ENCODE peak calls at places on chromosomes 7 and 10, in ten cellular contexts. I is prostate gland, G is spleen, P is suprapubic skin, C is upper lobe of left lung, W is stomach, H is breast epithelium, F is endothelial cell of umbilical vein, N is transverse colon, M is GM12878. Y is an unnamed sample.

GRCh38 chr7:18995811-18996400 is 121.5 kb downstream of the TWIST1 start:
- DNase-seq in I (no peak), G (no peak), P (no peak), C (no peak), W (no peak), H (no peak), F (no peak), N (no peak), M (no peak), Y (no peak)

GRCh38 chr7:1397491-1398327 is 61.6 kb downstream of the MICALL2 start:
- DNase-seq in I (no peak), G (no peak), P (no peak), C (no peak), W (no peak), H (no peak), F (no peak), N (no peak), M (no peak), Y (no peak)

GRCh38 chr7:158074896-158075632 is 512.6 kb downstream of the PTPRN2 start:
- DNase-seq in I (no peak), G (peak; percentile 59), P (no peak), C (no peak), W (no peak), H (no peak), F (no peak), N (no peak), M (no peak), Y (no peak)

GRCh38 chr7:209846-210245 is 17.5 kb downstream of the FAM20C start:
- DNase-seq in I (no peak), G (no peak), P (no peak), C (peak; percentile 41), W (no peak), H (no peak), F (no peak), N (no peak), M (no peak), Y (no peak)

GRCh38 chr10:6053816-6054581 is 8.2 kb downstream of the IL2RA start:
- DNase-seq in I (no peak), G (peak; percentile 81), P (no peak), C (peak; percentile 55), W (peak; percentile 68), H (no peak), F (no peak), N (peak; percentile 52), M (no peak), Y (peak; percentile 71)

GRCh38 chr7:11427686-11428273 is 404.2 kb downstream of the THSD7A start:
- DNase-seq in I (peak; percentile 24), G (no peak), P (no peak), C (no peak), W (no peak), H (no peak), F (peak; percentile 86), N (no peak), M (no peak), Y (peak; percentile 27)

GRCh38 chr10:17923728-17924127 is 28.0 kb upstream of the SLC39A12 start:
- DNase-seq in I (peak; percentile 69), G (no peak), P (no peak), C (no peak), W (no peak), H (peak; percentile 60), F (no peak), N (peak; percentile 24), M (no peak), Y (no peak)

GRCh38 chr10:90988802-90989201 is 67.9 kb upstream of the ANKRD1 start:
- DNase-seq in I (no peak), G (no peak), P (no peak), C (no peak), W (no peak), H (no peak), F (no peak), N (no peak), M (no peak), Y (no peak)

GRCh38 chr10:46014683-46015405 is 15.6 kb downstream of the NCOA4 start:
- DNase-seq in I (no peak), G (no peak), P (no peak), C (no peak), W (no peak), H (no peak), F (no peak), N (no peak), M (no peak), Y (no peak)

GRCh38 chr10:128744092-128744491 is 617.9 kb upstream of the MKI67 start:
- DNase-seq in I (no peak), G (no peak), P (no peak), C (no peak), W (no peak), H (no peak), F (no peak), N (no peak), M (no peak), Y (no peak)

GRCh38 chr10:103667390-103667789 is 173.9 kb downstream of the NEURL1 start:
- DNase-seq in I (no peak), G (no peak), P (no peak), C (no peak), W (no peak), H (no peak), F (no peak), N (peak; percentile 26), M (no peak), Y (no peak)
- TF ChIP-seq POLR2AphosphoS5 in I (no peak), G (no peak), P (no peak), C (no peak), W (no peak), H (no peak), F (no peak), N (no peak), M (no peak), Y (no peak)

DNA sequence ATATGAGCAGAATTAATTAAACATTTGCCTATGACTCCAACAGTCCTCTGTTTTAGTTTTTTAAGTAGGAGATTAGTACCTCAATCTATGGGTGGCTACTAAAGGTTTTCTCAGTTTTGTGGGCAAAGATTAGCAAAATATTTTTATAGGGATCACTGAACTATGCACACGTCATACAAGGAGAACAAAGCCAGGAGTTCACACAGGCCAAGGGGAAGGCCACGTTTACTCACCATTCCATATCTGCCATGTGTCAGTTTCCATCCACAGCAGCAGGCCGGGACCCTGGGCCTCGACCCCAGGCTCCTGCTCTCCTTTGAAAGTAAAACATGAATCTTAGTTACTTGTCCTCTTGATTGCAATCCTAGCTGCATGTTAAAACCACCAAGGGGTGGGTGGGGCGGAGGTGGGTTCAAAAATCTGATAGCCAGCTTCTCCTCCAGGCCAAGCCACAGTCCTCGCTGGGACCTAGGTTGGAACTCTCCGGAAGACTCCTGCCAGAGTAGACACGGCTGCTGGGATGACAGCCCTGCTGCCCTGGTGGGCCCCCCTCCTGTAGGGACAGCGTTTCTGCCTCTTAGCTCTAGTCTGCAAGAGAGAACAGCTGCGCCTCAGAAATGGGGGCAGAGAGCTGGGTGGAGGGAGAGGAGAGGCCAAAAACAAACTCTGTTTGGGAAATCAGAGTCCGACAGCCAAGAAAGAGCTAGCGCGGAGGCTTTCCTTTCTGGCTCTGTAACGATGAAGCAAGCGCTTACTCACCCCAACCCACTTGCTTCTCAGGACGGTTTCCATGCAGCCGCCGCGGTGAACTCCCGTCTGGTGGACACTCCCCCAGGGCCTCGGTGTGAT is 35.6 kb downstream of the PITRM1 start:
- DNase-seq in I (no peak), G (peak; percentile 44), P (peak; percentile 81), C (no peak), W (no peak), H (no peak), F (no peak), N (peak; percentile 43), M (no peak), Y (no peak)
- TF ChIP-seq POLR2AphosphoS5 in I (no peak), G (no peak), P (no peak), C (no peak), W (peak; percentile 49), H (no peak), F (no peak), N (no peak), M (no peak), Y (no peak)

DNA sequence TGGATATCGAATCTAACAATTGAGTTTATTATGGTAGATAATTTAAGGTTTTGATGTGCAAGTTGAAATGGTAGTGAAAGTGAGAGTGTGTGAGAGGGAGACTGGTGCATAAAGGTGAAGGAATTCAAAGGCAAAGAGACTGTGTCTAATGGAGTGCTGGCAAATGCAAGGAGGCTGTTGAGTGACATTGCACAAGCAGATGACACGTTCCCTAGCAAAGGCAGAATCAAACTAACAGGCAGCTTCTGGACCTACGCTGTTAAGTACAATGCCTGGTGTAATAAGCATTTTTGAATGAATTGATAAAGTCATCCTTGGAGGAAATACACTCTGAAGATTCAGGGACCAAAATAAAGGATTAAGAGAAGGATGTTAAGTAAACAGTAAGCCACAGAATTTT is 11.7 kb upstream of the GPR141 start:
- DNase-seq in I (no peak), G (no peak), P (no peak), C (no peak), W (no peak), H (no peak), F (no peak), N (no peak), M (no peak), Y (no peak)
- TF ChIP-seq POLR2AphosphoS5 in I (no peak), G (no peak), P (no peak), C (no peak), W (no peak), H (no peak), F (no peak), N (no peak), M (no peak), Y (no peak)

GRCh38 chr10:104334965-104335650 is 3.2 kb downstream of the ITPRIP start:
- DNase-seq in I (no peak), G (peak; percentile 75), P (peak; percentile 61), C (peak; percentile 76), W (no peak), H (no peak), F (no peak), N (no peak), M (no peak), Y (no peak)

GRCh38 chr10:104337527-104337984 is 709 bp downstream of the ITPRIP start:
- DNase-seq in I (no peak), G (peak; percentile 89), P (no peak), C (peak; percentile 69), W (no peak), H (peak; percentile 24), F (peak; percentile 46), N (peak; percentile 63), M (no peak), Y (no peak)

GRCh38 chr10:104334561-104334960 is 3.7 kb downstream of the ITPRIP start:
- DNase-seq in I (no peak), G (peak; percentile 43), P (peak; percentile 48), C (peak; percentile 10), W (no peak), H (no peak), F (no peak), N (no peak), M (no peak), Y (no peak)

GRCh38 chr10:104337985-104338735 is at the start of gene ITPRIP:
- DNase-seq in I (peak; percentile 71), G (peak; percentile 93), P (no peak), C (peak; percentile 85), W (peak; percentile 77), H (peak; percentile 70), F (peak; percentile 93), N (peak; percentile 81), M (no peak), Y (peak; percentile 33)

DNA sequence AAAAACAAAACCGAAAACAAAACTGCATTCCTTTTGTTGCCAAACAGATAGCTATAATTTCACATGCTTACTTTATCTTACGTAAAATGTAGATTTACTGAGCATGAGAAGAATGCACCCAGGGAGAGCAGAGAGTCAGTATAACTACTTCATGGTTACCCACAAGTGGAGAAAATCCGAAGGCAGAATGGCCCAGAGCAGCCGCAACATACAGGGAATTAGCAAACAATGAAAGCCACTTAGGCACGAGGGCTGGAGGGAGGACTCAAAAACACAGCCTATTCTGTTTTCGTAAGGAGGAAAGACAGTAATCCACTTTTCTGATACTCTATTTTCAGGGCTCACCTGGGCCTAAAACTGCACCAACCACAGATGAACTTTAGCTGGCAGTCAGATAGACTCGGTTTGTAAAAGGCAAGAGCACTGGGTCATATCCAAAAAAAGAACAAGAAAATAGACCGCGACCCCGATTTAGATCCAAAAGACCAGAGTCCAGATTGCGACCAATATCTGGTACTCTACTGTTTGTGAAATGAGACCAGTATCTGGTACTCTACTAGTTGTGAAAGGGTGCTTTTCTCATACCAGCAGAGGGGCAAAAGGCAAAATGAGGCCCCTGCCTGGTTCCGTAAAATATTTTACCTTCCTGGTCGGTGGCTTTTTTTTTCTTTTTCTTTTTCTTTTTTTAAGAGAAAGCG is 1.3 kb downstream of the ITPRIP start:
- DNase-seq in I (no peak), G (peak; percentile 29), P (no peak), C (peak; percentile 19), W (no peak), H (peak; percentile 19), F (peak; percentile 47), N (no peak), M (no peak), Y (peak; percentile 20)
- TF ChIP-seq POLR2AphosphoS5 in I (peak; percentile 28), G (no peak), P (no peak), C (peak; percentile 14), W (no peak), H (peak; percentile 22), F (no peak), N (no peak), M (no peak), Y (no peak)